ENCODE peak calls at places on chromosome 6, in seven cellular contexts. Q is HL-60, U is neural progenitor cell, D is astrocyte, A is heart left ventricle, F is fibroblast of lung, W is tibial artery. R is an unnamed sample. For H3K27me3, the result is how much of the 10 kb centered on the place peaks cover.

GRCh38 chr6:146850238-146850896 is 251.6 kb downstream of the ADGB start:
- DNase-seq in Q (no peak), U (no peak), D (peak), A (no peak), F (peak), W (no peak), R (peak)

GRCh38 chr6:156807028-156807427 is 29.9 kb downstream of the ARID1B start:
- DNase-seq in Q (peak), U (no peak), D (no peak), A (no peak), F (no peak), W (peak), R (no peak)

GRCh38 chr6:117387454-117387974 is 38.2 kb downstream of the ROS1 start:
- DNase-seq in Q (no peak), U (no peak), D (no peak), A (no peak), F (no peak), W (no peak), R (no peak)

GRCh38 chr6:31180500-31180899 is 10.0 kb upstream of the POU5F1 start:
- DNase-seq in Q (no peak), U (no peak), D (peak), A (peak), F (peak), W (peak), R (peak)

GRCh38 chr6:107509506-107509905 is 19.6 kb downstream of the SOBP start:
- DNase-seq in Q (no peak), U (no peak), D (peak), A (no peak), F (peak), W (no peak), R (no peak)

GRCh38 chr6:79544299-79544927 is 7.2 kb upstream of the LCA5 start:
- DNase-seq in Q (no peak), U (no peak), D (peak), A (no peak), F (peak), W (no peak), R (no peak)

GRCh38 chr6:14499804-14500203 is 382.2 kb downstream of the CD83 start:
- DNase-seq in Q (no peak), U (peak), D (peak), A (no peak), F (peak), W (no peak), R (no peak)

GRCh38 chr6:157227202-157228166 is 95.8 kb downstream of the TMEM242 start:
- DNase-seq in Q (no peak), U (no peak), D (no peak), A (peak), F (no peak), W (no peak), R (no peak)

GRCh38 chr6:4346659-4347333 is 211.4 kb upstream of the ECI2 start:
- DNase-seq in Q (no peak), U (no peak), D (no peak), A (peak), F (peak), W (no peak), R (no peak)

GRCh38 chr6:75317503-75318206 is 33.1 kb upstream of the TMEM30A start:
- DNase-seq in Q (no peak), U (no peak), D (peak), A (no peak), F (peak), W (no peak), R (no peak)

GRCh38 chr6:139407718-139408222 is 33.3 kb upstream of the CITED2 start:
- DNase-seq in Q (no peak), U (peak), D (peak), A (no peak), F (peak), W (no peak), R (no peak)

GRCh38 chr6:130771741-130772140 is 55.5 kb upstream of the SMLR1 start:
- DNase-seq in Q (no peak), U (no peak), D (no peak), A (no peak), F (no peak), W (no peak), R (no peak)

GRCh38 chr6:138382498-138383265 is 5.0 kb downstream of the SMIM28 start:
- DNase-seq in Q (no peak), U (no peak), D (no peak), A (no peak), F (no peak), W (no peak), R (no peak)

GRCh38 chr6:107560657-107561056 is 70.7 kb downstream of the SOBP start:
- DNase-seq in Q (no peak), U (no peak), D (no peak), A (no peak), F (no peak), W (no peak), R (peak)

GRCh38 chr6:3423439-3424184 is 33.2 kb downstream of the SLC22A23 start:
- DNase-seq in Q (no peak), U (no peak), D (no peak), A (no peak), F (no peak), W (no peak), R (no peak)

GRCh38 chr6:53070808-53071207 is 5.6 kb downstream of the FBXO9 start:
- DNase-seq in Q (no peak), U (no peak), D (no peak), A (no peak), F (no peak), W (no peak), R (no peak)

GRCh38 chr6:160261991-160262718 is 3.5 kb upstream of the SLC22A2 start:
- DNase-seq in Q (no peak), U (no peak), D (no peak), A (no peak), F (no peak), W (no peak), R (no peak)

GRCh38 chr6:37168809-37169457 is 1.0 kb upstream of the PIM1 start:
- DNase-seq in Q (no peak), U (no peak), D (no peak), A (no peak), F (no peak), W (no peak), R (no peak)

GRCh38 chr6:135498178-135498841 is 770 bp upstream of the AHI1 start:
- DNase-seq in Q (peak), U (peak), D (peak), A (peak), F (peak), W (peak), R (peak)

GRCh38 chr6:135493218-135493961 is 4.2 kb downstream of the AHI1 start:
- DNase-seq in Q (no peak), U (no peak), D (no peak), A (no peak), F (no peak), W (no peak), R (no peak)

GRCh38 chr6:135496805-135497411 is 632 bp downstream of the AHI1 start:
- DNase-seq in Q (no peak), U (no peak), D (no peak), A (no peak), F (no peak), W (no peak), R (no peak)

GRCh38 chr6:135499441-135500340 is 2.2 kb upstream of the AHI1 start:
- DNase-seq in Q (no peak), U (no peak), D (no peak), A (no peak), F (no peak), W (no peak), R (no peak)

GRCh38 chr6:135497412-135498177 is at the start of gene AHI1:
- DNase-seq in Q (peak), U (peak), D (peak), A (peak), F (peak), W (peak), R (peak)
- TF ChIP-seq CTCF in Q (no peak), U (no peak), D (no peak), A (no peak), F (no peak), W (peak), R (peak)

GRCh38 chr6:2259002-2259494 is 13.6 kb upstream of the GMDS start:
- DNase-seq in Q (no peak), U (no peak), D (no peak), A (no peak), F (no peak), W (no peak), R (no peak)
- H3K27ac ChIP-seq in Q (no peak), U (no peak), D (no peak), A (no peak), F (no peak), W (no peak), R (no peak)

GRCh38 chr6:27556406-27556805 is 83.5 kb upstream of the ZNF184 start:
- DNase-seq in Q (no peak), U (no peak), D (no peak), A (no peak), F (no peak), W (no peak), R (no peak)

GRCh38 chr6:27565839-27566779 is 93.2 kb upstream of the ZNF184 start:
- DNase-seq in Q (no peak), U (peak), D (no peak), A (no peak), F (peak), W (no peak), R (no peak)

GRCh38 chr6:27558028-27558724 is 85.3 kb upstream of the ZNF184 start:
- DNase-seq in Q (no peak), U (no peak), D (no peak), A (no peak), F (no peak), W (no peak), R (no peak)

GRCh38 chr6:27562027-27562410 is 89.1 kb upstream of the ZNF184 start:
- DNase-seq in Q (no peak), U (no peak), D (no peak), A (no peak), F (no peak), W (no peak), R (no peak)
- H3K27me3 ChIP-seq in Q (under half), U (under half), D (under half), A (half or more), F (under half), W (under half), R (under half)

GRCh38 chr6:34973547-34974248 is 84.6 kb downstream of the ANKS1A start:
- DNase-seq in Q (peak), U (no peak), D (no peak), A (no peak), F (no peak), W (no peak), R (no peak)
- TF ChIP-seq CTCF in Q (no peak), U (peak), D (no peak), A (no peak), F (no peak), W (no peak), R (no peak)

DNA sequence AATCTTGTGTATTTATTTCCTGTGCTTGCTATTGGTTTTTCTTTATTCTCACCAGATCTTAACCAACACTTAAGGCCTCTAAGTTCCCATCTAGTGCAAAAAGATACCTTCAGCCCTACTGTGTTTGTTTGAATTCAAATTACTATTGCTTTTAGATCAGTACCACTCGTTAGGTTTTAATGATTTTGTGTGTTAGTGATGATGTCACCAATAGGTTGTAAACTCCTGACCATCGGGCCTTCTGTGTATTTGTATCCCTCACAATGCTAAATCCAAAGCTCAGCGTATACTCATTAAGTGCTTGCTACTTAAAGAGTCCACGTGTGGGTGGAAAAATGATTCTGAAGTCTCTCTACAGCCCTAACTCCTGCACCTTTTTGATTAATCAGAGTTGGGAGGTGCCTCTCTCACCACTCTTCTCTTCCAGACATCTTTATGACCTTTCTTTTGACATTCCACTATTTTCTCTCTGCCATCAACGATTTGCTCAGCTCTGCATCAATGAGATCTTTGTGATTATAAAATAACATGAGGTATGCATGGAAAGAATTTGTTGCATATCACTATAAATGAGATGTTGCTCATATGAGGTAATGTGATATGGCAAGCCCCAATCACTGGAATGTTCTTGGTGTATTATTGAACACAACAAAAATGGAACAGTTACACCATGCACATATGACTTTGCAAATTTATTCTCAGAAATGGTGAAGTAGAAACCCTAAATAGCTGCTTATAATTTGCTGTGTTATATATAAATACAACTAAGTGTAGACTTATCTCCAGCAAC is 55.1 kb upstream of the LAMA2 start:
- DNase-seq in Q (no peak), U (no peak), D (peak), A (no peak), F (peak), W (no peak), R (no peak)
- H3K27ac ChIP-seq in Q (no peak), U (no peak), D (no peak), A (peak), F (no peak), W (no peak), R (no peak)

GRCh38 chr6:41543087-41543486 is 3.1 kb upstream of the FOXP4 start:
- DNase-seq in Q (no peak), U (no peak), D (no peak), A (no peak), F (no peak), W (no peak), R (no peak)
- H3K27me3 ChIP-seq in Q (under half), U (half or more), D (under half), A (under half), F (under half), W (under half), R (under half)

R was measured in uterus.